ENCODE peak calls at places on chromosomes 11 and 22, in ten cellular contexts. R is NCI-H1105, P is T-cell, K is EH, Y is SK-MEL-5, N is cardiac muscle cell, H is WERI-Rb-1, V is mucosa of descending colon, U is NCI-H1694, X is ELR. I is an unnamed sample.

GRCh38 chr22:27377901-27378300 is 423.7 kb downstream of the MN1 start:
- DNase-seq in H (no peak), U (peak), N (no peak), V (no peak), K (no peak), X (no peak), P (no peak), Y (no peak), R (peak), I (peak)

GRCh38 chr11:61691378-61692156 is 11.4 kb downstream of the DAGLA start:
- DNase-seq in P (no peak), R (peak), U (no peak), Y (no peak), V (peak), X (no peak), N (no peak), K (no peak), H (no peak), I (no peak)

GRCh38 chr11:132910016-132910760 is 622.1 kb downstream of the OPCML start:
- DNase-seq in U (no peak), Y (no peak), N (no peak), V (no peak), R (no peak), X (no peak), P (no peak), H (no peak), K (no peak), I (no peak)

GRCh38 chr11:31987118-31988005 is 103.5 kb upstream of the RCN1 start:
- DNase-seq in H (peak), Y (no peak), V (no peak), N (peak), U (no peak), P (no peak), R (no peak), K (no peak), X (no peak), I (no peak)

GRCh38 chr11:59222464-59223065 is 9.8 kb upstream of the MPEG1 start:
- DNase-seq in N (no peak), U (no peak), H (no peak), Y (no peak), P (no peak), R (no peak), X (no peak), K (no peak), V (no peak), I (peak)

GRCh38 chr11:123301696-123302400 is 106.8 kb upstream of the CLMP start:
- DNase-seq in N (peak), P (peak), H (peak), K (peak), R (no peak), V (peak), X (peak), U (peak), Y (peak), I (peak)

GRCh38 chr11:73314121-73314948 is 6.3 kb downstream of the ARHGEF17 start:
- DNase-seq in V (no peak), H (no peak), N (peak), P (no peak), U (no peak), Y (peak), X (peak), K (peak), R (no peak), I (peak)

GRCh38 chr22:35866646-35867045 is 149.0 kb downstream of the APOL5 start:
- DNase-seq in V (no peak), U (no peak), P (no peak), Y (no peak), H (no peak), X (no peak), R (no peak), K (no peak), N (no peak), I (peak)

GRCh38 chr11:16605440-16605970 is 132.9 kb upstream of the C11orf58 start:
- DNase-seq in N (peak), H (no peak), R (peak), Y (peak), X (peak), V (peak), U (no peak), P (no peak), K (peak), I (peak)

GRCh38 chr11:44017443-44018126 is 30.2 kb upstream of the ACCSL start:
- DNase-seq in R (peak), X (no peak), N (no peak), K (no peak), Y (no peak), V (no peak), U (peak), P (no peak), H (no peak), I (no peak)

GRCh38 chr11:113289341-113290187 is 24.8 kb upstream of the TTC12 start:
- DNase-seq in H (peak), V (peak), P (peak), X (peak), Y (peak), K (peak), R (peak), U (peak), N (peak), I (peak)

GRCh38 chr11:120334894-120335462 is 1.2 kb upstream of the ARHGEF12 start:
- DNase-seq in U (peak), Y (peak), V (no peak), X (peak), R (peak), H (peak), N (peak), K (peak), P (peak), I (peak)